ENCODE peak calls at places on chromosomes 6 and 20, in five cellular contexts. D is GDM1, K is amniotic stem cell, B is 8988T, V is AG09319. L is an unnamed sample.
A peak's percentile ranks its signal among the peaks of the same experiment; 100 is the strongest.

GRCh38 chr6:18533793-18534192 is 146.6 kb downstream of the RNF144B start:
- DNase-seq in D (no peak), K (no peak), B (no peak), V (no peak), L (no peak)

GRCh38 chr6:36444470-36444869 is 1.7 kb downstream of the KCTD20 start:
- DNase-seq in D (no peak), K (no peak), B (no peak), V (no peak), L (no peak)

GRCh38 chr6:149964243-149965190 is 774 bp downstream of the ULBP1 start:
- DNase-seq in D (no peak), K (no peak), B (no peak), V (no peak), L (no peak)

GRCh38 chr20:62733891-62734290 is 25.3 kb downstream of the NTSR1 start:
- DNase-seq in D (no peak), K (no peak), B (no peak), V (no peak), L (no peak)

GRCh38 chr6:49336514-49337131 is 126.4 kb downstream of the MMUT start:
- DNase-seq in D (no peak), K (no peak), B (no peak), V (no peak), L (no peak)

GRCh38 chr6:18493421-18493891 is 106.3 kb downstream of the RNF144B start:
- DNase-seq in D (no peak), K (no peak), B (no peak), V (no peak), L (no peak)

GRCh38 chr20:986733-987355 is 15.3 kb downstream of the RSPO4 start:
- DNase-seq in D (no peak), K (no peak), B (no peak), V (no peak), L (no peak)

GRCh38 chr20:53914091-53914860 is 156.1 kb downstream of the BCAS1 start:
- DNase-seq in D (no peak), K (no peak), B (no peak), V (no peak), L (no peak)

GRCh38 chr20:24470031-24470781 is 777 bp downstream of the SYNDIG1 start:
- DNase-seq in D (no peak), K (no peak), B (no peak), V (no peak), L (no peak)

GRCh38 chr6:6815732-6816131 is 227.2 kb downstream of the LY86 start:
- DNase-seq in D (no peak), K (no peak), B (no peak), V (no peak), L (no peak)

GRCh38 chr6:138815221-138815620 is 19.3 kb downstream of the ECT2L start:
- DNase-seq in D (no peak), K (no peak), B (no peak), V (no peak), L (no peak)

GRCh38 chr6:20447581-20448132 is 46.0 kb downstream of the E2F3 start:
- DNase-seq in D (no peak), K (no peak), B (no peak), V (no peak), L (no peak)

GRCh38 chr6:10343320-10343719 is 71.6 kb downstream of the TFAP2A start:
- DNase-seq in D (no peak), K (no peak), B (no peak), V (no peak), L (no peak)

GRCh38 chr6:90598192-90598951 is 11.5 kb upstream of the MAP3K7 start:
- DNase-seq in D (no peak), K (no peak), B (no peak), V (no peak), L (no peak)

GRCh38 chr6:134502614-134503541 is 185.0 kb upstream of the SGK1 start:
- DNase-seq in D (no peak), K (no peak), B (no peak), V (no peak), L (no peak)

GRCh38 chr20:61300293-61300692 is 48.2 kb downstream of the CDH4 start:
- DNase-seq in D (no peak), K (no peak), B (no peak), V (no peak), L (no peak)

GRCh38 chr6:146154197-146154596 is 125.3 kb downstream of the GRM1 start:
- DNase-seq in D (no peak), K (no peak), B (no peak), V (no peak), L (no peak)

GRCh38 chr6:32127717-32128592 is at the start of gene ATF6B:
- DNase-seq in D (peak; percentile 98), K (peak; percentile 98), B (peak; percentile 86), V (peak; percentile 99), L (peak; percentile 99)